ENCODE peak calls at places on chromosomes 2 and 18, in five cellular contexts. One of them, this sample, is unnamed. For H3K4me1, the result is how much of the 10 kb centered on the place peaks cover.

GRCh38 chr2:120253021-120253882 is 600 bp downstream of the RALB start:
- DNase-seq in ovary: peak
- DNase-seq in CD8-positive, alpha-beta T cell: peak
- DNase-seq in tibial artery: peak
- DNase-seq in Peyer's patch: peak
- DNase-seq in this sample: peak

GRCh38 chr18:75393721-75394120 is 33.8 kb downstream of the SMIM21 start:
- DNase-seq in ovary: no peak
- DNase-seq in CD8-positive, alpha-beta T cell: no peak
- DNase-seq in Peyer's patch: no peak
- DNase-seq in tibial artery: no peak
- DNase-seq in this sample: no peak

GRCh38 chr18:56637897-56638231 is 528 bp downstream of the TXNL1 start:
- DNase-seq in CD8-positive, alpha-beta T cell: no peak
- DNase-seq in tibial artery: peak
- DNase-seq in Peyer's patch: no peak
- DNase-seq in ovary: no peak
- DNase-seq in this sample: no peak

GRCh38 chr2:95240091-95240490 is 32.8 kb downstream of the ZNF892 start:
- DNase-seq in Peyer's patch: no peak
- DNase-seq in ovary: no peak
- DNase-seq in tibial artery: no peak
- DNase-seq in CD8-positive, alpha-beta T cell: no peak
- DNase-seq in this sample: no peak

GRCh38 chr2:23384551-23385349 is at the start of gene KLHL29:
- DNase-seq in CD8-positive, alpha-beta T cell: peak
- DNase-seq in Peyer's patch: peak
- DNase-seq in ovary: peak
- DNase-seq in tibial artery: peak
- DNase-seq in this sample: peak

GRCh38 chr2:191250400-191250799 is 5.2 kb downstream of the MYO1B start:
- DNase-seq in CD8-positive, alpha-beta T cell: no peak
- DNase-seq in tibial artery: no peak
- DNase-seq in Peyer's patch: no peak
- DNase-seq in ovary: no peak
- DNase-seq in this sample: no peak

GRCh38 chr2:100818606-100819364 is 1.2 kb upstream of the NPAS2 start:
- DNase-seq in Peyer's patch: peak
- DNase-seq in ovary: peak
- DNase-seq in tibial artery: peak
- DNase-seq in CD8-positive, alpha-beta T cell: peak
- DNase-seq in this sample: peak

GRCh38 chr2:120388222-120389035 is 42.5 kb downstream of the INHBB start:
- DNase-seq in Peyer's patch: peak
- DNase-seq in CD8-positive, alpha-beta T cell: no peak
- DNase-seq in ovary: peak
- DNase-seq in tibial artery: peak
- DNase-seq in this sample: no peak

GRCh38 chr2:45909677-45910191 is 258.3 kb downstream of the PRKCE start:
- DNase-seq in Peyer's patch: peak
- DNase-seq in tibial artery: no peak
- DNase-seq in CD8-positive, alpha-beta T cell: no peak
- DNase-seq in ovary: no peak
- DNase-seq in this sample: no peak

GRCh38 chr2:234500394-234501006 is 3.6 kb upstream of the ARL4C start:
- DNase-seq in tibial artery: no peak
- DNase-seq in ovary: no peak
- DNase-seq in CD8-positive, alpha-beta T cell: peak
- DNase-seq in Peyer's patch: peak
- DNase-seq in this sample: peak

GRCh38 chr2:223524066-223524465 is 78.1 kb downstream of the SCG2 start:
- DNase-seq in ovary: no peak
- DNase-seq in Peyer's patch: no peak
- DNase-seq in CD8-positive, alpha-beta T cell: no peak
- DNase-seq in tibial artery: no peak
- DNase-seq in this sample: no peak

GRCh38 chr2:182456784-182457183 is 29.9 kb upstream of the PDE1A start:
- DNase-seq in Peyer's patch: no peak
- DNase-seq in tibial artery: no peak
- DNase-seq in CD8-positive, alpha-beta T cell: no peak
- DNase-seq in ovary: no peak
- DNase-seq in this sample: no peak

GRCh38 chr2:69375494-69376353 is 11.3 kb downstream of the GFPT1 start:
- DNase-seq in tibial artery: no peak
- DNase-seq in ovary: no peak
- DNase-seq in Peyer's patch: no peak
- DNase-seq in CD8-positive, alpha-beta T cell: no peak
- DNase-seq in this sample: no peak

GRCh38 chr2:206045251-206045650 is 40.7 kb downstream of the INO80D start:
- DNase-seq in tibial artery: no peak
- DNase-seq in Peyer's patch: no peak
- DNase-seq in CD8-positive, alpha-beta T cell: no peak
- DNase-seq in ovary: no peak
- DNase-seq in this sample: no peak

GRCh38 chr2:61885896-61886603 is 2.4 kb downstream of the CCT4 start:
- DNase-seq in tibial artery: no peak
- DNase-seq in Peyer's patch: no peak
- DNase-seq in ovary: no peak
- DNase-seq in CD8-positive, alpha-beta T cell: no peak
- DNase-seq in this sample: no peak

GRCh38 chr2:240932001-240932723 is 26.0 kb downstream of the CROCC2 start:
- DNase-seq in Peyer's patch: peak
- DNase-seq in tibial artery: no peak
- DNase-seq in ovary: peak
- DNase-seq in CD8-positive, alpha-beta T cell: peak
- DNase-seq in this sample: no peak

GRCh38 chr2:96330407-96330806 is 5.2 kb upstream of the NCAPH start:
- DNase-seq in ovary: no peak
- DNase-seq in CD8-positive, alpha-beta T cell: no peak
- DNase-seq in tibial artery: no peak
- DNase-seq in Peyer's patch: no peak
- DNase-seq in this sample: no peak

GRCh38 chr2:9552491-9553178 is 3.0 kb downstream of the ADAM17 start:
- DNase-seq in Peyer's patch: no peak
- DNase-seq in CD8-positive, alpha-beta T cell: no peak
- DNase-seq in tibial artery: no peak
- DNase-seq in ovary: no peak
- DNase-seq in this sample: no peak

GRCh38 chr2:172734711-172735645 is 667 bp upstream of the RAPGEF4 start:
- DNase-seq in tibial artery: no peak
- DNase-seq in Peyer's patch: no peak
- DNase-seq in CD8-positive, alpha-beta T cell: no peak
- DNase-seq in ovary: no peak
- DNase-seq in this sample: peak

GRCh38 chr18:49926076-49926745 is 112.9 kb upstream of the ACAA2 start:
- DNase-seq in ovary: no peak
- DNase-seq in tibial artery: no peak
- DNase-seq in CD8-positive, alpha-beta T cell: no peak
- DNase-seq in Peyer's patch: no peak
- DNase-seq in this sample: no peak

GRCh38 chr2:25078171-25079049 is 36.5 kb downstream of the EFR3B start:
- DNase-seq in tibial artery: no peak
- DNase-seq in ovary: no peak
- DNase-seq in CD8-positive, alpha-beta T cell: no peak
- DNase-seq in Peyer's patch: no peak
- DNase-seq in this sample: peak

GRCh38 chr2:86139981-86140380 is 33.9 kb downstream of the PTCD3 start:
- DNase-seq in tibial artery: no peak
- DNase-seq in CD8-positive, alpha-beta T cell: no peak
- DNase-seq in Peyer's patch: no peak
- DNase-seq in ovary: no peak
- DNase-seq in this sample: no peak

GRCh38 chr2:221570321-221571107 is 1.6 kb downstream of the EPHA4 start:
- DNase-seq in ovary: peak
- DNase-seq in tibial artery: peak
- DNase-seq in Peyer's patch: peak
- DNase-seq in CD8-positive, alpha-beta T cell: peak
- DNase-seq in this sample: peak

GRCh38 chr2:65431417-65432226 is 777 bp downstream of the SPRED2 start:
- DNase-seq in ovary: peak
- DNase-seq in Peyer's patch: peak
- DNase-seq in CD8-positive, alpha-beta T cell: peak
- DNase-seq in tibial artery: peak
- DNase-seq in this sample: peak

GRCh38 chr18:58721586-58722160 is 50.4 kb downstream of the MALT1 start:
- DNase-seq in tibial artery: no peak
- DNase-seq in Peyer's patch: no peak
- DNase-seq in CD8-positive, alpha-beta T cell: no peak
- DNase-seq in ovary: no peak
- DNase-seq in this sample: peak

DNA sequence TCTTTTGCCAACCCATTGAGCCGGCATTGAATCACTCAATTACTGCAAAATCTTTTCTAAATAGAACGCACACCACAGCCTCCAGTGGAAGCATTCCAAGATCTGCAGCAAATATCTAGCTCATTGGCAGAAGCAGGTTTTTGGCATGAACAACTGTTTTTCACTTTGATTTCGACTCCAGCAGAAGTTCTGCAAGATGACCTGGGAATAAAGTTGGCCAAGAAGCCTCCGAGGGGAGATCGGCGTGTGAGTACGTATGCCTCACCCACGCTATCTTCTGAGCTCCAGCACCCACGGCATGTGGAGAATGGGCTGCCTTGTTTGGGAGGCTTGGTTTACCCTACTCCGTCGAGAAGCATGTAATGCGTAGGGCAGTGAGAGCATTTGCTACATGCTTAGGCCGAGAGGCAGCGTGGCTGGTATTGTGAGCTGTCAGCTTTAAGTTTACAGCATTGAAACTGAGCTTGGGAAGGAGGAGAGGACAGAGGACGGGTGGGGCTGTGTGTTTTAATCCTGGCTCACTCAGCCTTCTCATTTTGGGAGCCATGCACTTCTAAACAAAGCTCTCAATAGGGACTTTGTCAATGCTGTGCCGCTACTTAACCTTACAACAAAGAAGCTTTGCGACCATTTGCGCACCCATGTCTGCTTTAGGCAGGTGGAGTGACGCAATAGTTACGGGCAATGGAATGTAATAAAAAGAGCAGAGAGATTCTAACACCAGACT is 10.5 kb downstream of the PCARE start:
- DNase-seq in Peyer's patch: no peak
- DNase-seq in tibial artery: no peak
- DNase-seq in CD8-positive, alpha-beta T cell: no peak
- DNase-seq in ovary: no peak
- DNase-seq in this sample: no peak
- H3K27ac ChIP-seq in Peyer's patch: no peak
- H3K27ac ChIP-seq in tibial artery: no peak
- H3K27ac ChIP-seq in CD8-positive, alpha-beta T cell: no peak
- H3K27ac ChIP-seq in ovary: no peak
- H3K27ac ChIP-seq in this sample: peak

GRCh38 chr2:231714639-231715498 is 6.5 kb downstream of the PTMA start:
- DNase-seq in Peyer's patch: peak
- DNase-seq in tibial artery: peak
- DNase-seq in ovary: peak
- DNase-seq in CD8-positive, alpha-beta T cell: peak
- DNase-seq in this sample: peak

GRCh38 chr2:231715499-231715837 is 7.1 kb downstream of the PTMA start:
- DNase-seq in tibial artery: no peak
- DNase-seq in CD8-positive, alpha-beta T cell: no peak
- DNase-seq in ovary: no peak
- DNase-seq in Peyer's patch: no peak
- DNase-seq in this sample: no peak

GRCh38 chr2:231715988-231716616 is 7.8 kb downstream of the PTMA start:
- DNase-seq in tibial artery: no peak
- DNase-seq in Peyer's patch: no peak
- DNase-seq in CD8-positive, alpha-beta T cell: no peak
- DNase-seq in ovary: no peak
- DNase-seq in this sample: peak

GRCh38 chr2:231711677-231712461 is 3.5 kb downstream of the PTMA start:
- DNase-seq in tibial artery: no peak
- DNase-seq in ovary: no peak
- DNase-seq in Peyer's patch: no peak
- DNase-seq in CD8-positive, alpha-beta T cell: no peak
- DNase-seq in this sample: no peak

DNA sequence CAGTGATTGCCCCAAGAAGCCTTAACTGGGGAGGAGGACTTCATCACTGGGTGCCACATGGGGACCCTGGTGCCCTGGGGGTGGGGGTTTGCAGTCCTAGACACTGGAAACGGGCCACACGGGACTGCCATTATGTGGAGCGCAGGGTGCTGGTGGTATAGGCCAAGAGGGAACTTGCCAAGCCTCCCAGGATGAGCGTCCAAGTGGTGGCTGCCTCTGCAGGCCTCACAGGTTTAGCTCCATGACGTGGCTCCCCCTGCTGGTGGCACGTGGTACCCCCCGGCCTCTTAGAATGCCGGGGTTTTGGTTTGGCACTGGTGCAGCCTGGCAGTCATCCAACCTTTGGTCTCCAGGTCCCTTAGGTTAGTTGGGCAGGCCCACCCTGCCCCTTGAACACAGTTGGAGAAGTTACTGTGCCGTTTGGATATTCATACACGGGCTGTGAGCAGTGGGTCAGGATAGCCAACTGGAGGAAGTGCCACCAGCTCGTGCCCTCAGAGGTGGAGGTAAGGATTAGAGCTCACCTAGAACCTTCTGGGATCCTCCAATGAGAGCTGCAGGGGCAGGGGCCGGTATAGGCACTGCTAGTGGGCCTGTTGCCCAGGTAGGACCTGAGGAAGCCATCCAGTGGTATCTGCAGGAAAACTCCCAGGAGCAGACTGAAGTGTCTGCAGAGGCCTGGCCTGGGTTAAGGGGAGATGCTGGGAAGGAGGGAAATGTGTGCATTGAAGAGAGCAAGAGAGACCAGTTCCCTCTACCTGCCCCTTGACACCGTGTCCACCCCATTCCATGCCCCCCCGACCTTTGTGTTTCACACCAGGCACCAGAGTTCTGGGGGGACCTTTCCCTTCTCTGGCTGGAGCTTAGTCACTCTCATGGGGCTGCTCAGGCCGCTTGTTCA is 5.7 kb downstream of the PTMA start:
- DNase-seq in Peyer's patch: peak
- DNase-seq in tibial artery: peak
- DNase-seq in ovary: peak
- DNase-seq in CD8-positive, alpha-beta T cell: peak
- DNase-seq in this sample: peak
- H3K4me3 ChIP-seq in Peyer's patch: no peak
- H3K4me3 ChIP-seq in tibial artery: no peak
- H3K4me3 ChIP-seq in ovary: no peak
- H3K4me3 ChIP-seq in CD8-positive, alpha-beta T cell: no peak
- H3K4me3 ChIP-seq in this sample: no peak

DNA sequence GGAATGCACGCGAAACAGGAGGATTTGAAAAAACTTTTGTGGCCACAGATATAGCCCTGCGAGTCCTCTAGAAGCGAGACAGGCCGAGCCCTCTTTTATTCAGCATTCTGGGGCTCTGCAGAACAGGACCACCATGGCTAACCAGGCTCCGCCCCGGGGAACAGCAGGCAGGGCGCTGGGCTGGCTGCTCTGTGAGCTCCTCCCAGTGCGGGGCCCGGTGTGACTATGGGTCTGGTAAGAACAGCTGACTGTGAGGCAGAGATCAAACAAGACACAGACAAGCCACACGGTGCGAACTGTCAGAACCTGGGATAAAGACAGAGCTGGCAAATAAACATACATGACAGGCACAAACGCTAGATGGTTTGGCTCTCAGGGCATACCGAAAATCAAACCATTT is 15.5 kb downstream of the PXDN start:
- DNase-seq in CD8-positive, alpha-beta T cell: peak
- DNase-seq in ovary: no peak
- DNase-seq in tibial artery: peak
- DNase-seq in Peyer's patch: no peak
- DNase-seq in this sample: peak
- H3K4me1 ChIP-seq in CD8-positive, alpha-beta T cell: under half
- H3K4me1 ChIP-seq in ovary: under half
- H3K4me1 ChIP-seq in tibial artery: under half
- H3K4me1 ChIP-seq in Peyer's patch: under half
- H3K4me1 ChIP-seq in this sample: under half

GRCh38 chr2:201419986-201420385 is 31.3 kb downstream of the TRAK2 start:
- DNase-seq in Peyer's patch: no peak
- DNase-seq in tibial artery: no peak
- DNase-seq in CD8-positive, alpha-beta T cell: no peak
- DNase-seq in ovary: no peak
- DNase-seq in this sample: no peak
- H3K27ac ChIP-seq in Peyer's patch: no peak
- H3K27ac ChIP-seq in tibial artery: peak
- H3K27ac ChIP-seq in CD8-positive, alpha-beta T cell: no peak
- H3K27ac ChIP-seq in ovary: no peak
- H3K27ac ChIP-seq in this sample: no peak

This sample was measured in right cardiac atrium.